ENCODE peak calls at places on chromosome 20, in five cellular contexts. One of them, this sample, is unnamed. For H3K36me3, the result is how much of the 10 kb centered on the place peaks cover.

GRCh38 chr20:20782747-20783146 is 70.3 kb upstream of the RALGAPA2 start:
- DNase-seq in hepatocyte: no peak
- DNase-seq in kidney epithelial cell: no peak
- DNase-seq in H1: no peak
- DNase-seq in endodermal cell: no peak
- DNase-seq in this sample: no peak

GRCh38 chr20:478010-478948 is 15.9 kb upstream of the TBC1D20 start:
- DNase-seq in kidney epithelial cell: no peak
- DNase-seq in hepatocyte: no peak
- DNase-seq in endodermal cell: no peak
- DNase-seq in H1: no peak
- DNase-seq in this sample: no peak

GRCh38 chr20:63737690-63737939 is 1.2 kb downstream of the LIME1 start:
- DNase-seq in endodermal cell: no peak
- DNase-seq in H1: peak
- DNase-seq in hepatocyte: no peak
- DNase-seq in kidney epithelial cell: no peak
- DNase-seq in this sample: no peak

GRCh38 chr20:57468523-57469417 is 56.2 kb downstream of the CTCFL start:
- DNase-seq in hepatocyte: no peak
- DNase-seq in H1: no peak
- DNase-seq in endodermal cell: no peak
- DNase-seq in kidney epithelial cell: no peak
- DNase-seq in this sample: no peak

GRCh38 chr20:51767018-51767866 is 948 bp downstream of the ATP9A start:
- DNase-seq in endodermal cell: peak
- DNase-seq in H1: peak
- DNase-seq in hepatocyte: peak
- DNase-seq in kidney epithelial cell: peak
- DNase-seq in this sample: peak

GRCh38 chr20:36091561-36092423 is 62.7 kb upstream of the EPB41L1 start:
- DNase-seq in hepatocyte: no peak
- DNase-seq in endodermal cell: peak
- DNase-seq in H1: peak
- DNase-seq in kidney epithelial cell: no peak
- DNase-seq in this sample: no peak

GRCh38 chr20:45343445-45343866 is 4.8 kb downstream of the SDC4 start:
- DNase-seq in endodermal cell: peak
- DNase-seq in H1: peak
- DNase-seq in hepatocyte: peak
- DNase-seq in kidney epithelial cell: no peak
- DNase-seq in this sample: no peak

GRCh38 chr20:44264287-44264686 is 17.2 kb downstream of the GDAP1L1 start:
- DNase-seq in H1: no peak
- DNase-seq in hepatocyte: peak
- DNase-seq in kidney epithelial cell: no peak
- DNase-seq in endodermal cell: peak
- DNase-seq in this sample: no peak

GRCh38 chr20:44342240-44342639 is 5.4 kb downstream of the R3HDML start:
- DNase-seq in endodermal cell: no peak
- DNase-seq in kidney epithelial cell: no peak
- DNase-seq in H1: no peak
- DNase-seq in hepatocyte: no peak
- DNase-seq in this sample: no peak

GRCh38 chr20:58102744-58103516 is 125.5 kb downstream of the ANKRD60 start:
- DNase-seq in endodermal cell: no peak
- DNase-seq in hepatocyte: no peak
- DNase-seq in H1: no peak
- DNase-seq in kidney epithelial cell: no peak
- DNase-seq in this sample: no peak

GRCh38 chr20:47801759-47802158 is 16.5 kb upstream of the SULF2 start:
- DNase-seq in hepatocyte: no peak
- DNase-seq in H1: no peak
- DNase-seq in kidney epithelial cell: no peak
- DNase-seq in endodermal cell: no peak
- DNase-seq in this sample: no peak

GRCh38 chr20:48147326-48147725 is 362.0 kb upstream of the SULF2 start:
- DNase-seq in hepatocyte: no peak
- DNase-seq in H1: no peak
- DNase-seq in kidney epithelial cell: no peak
- DNase-seq in endodermal cell: no peak
- DNase-seq in this sample: no peak

GRCh38 chr20:8388146-8388545 is 256.1 kb downstream of the PLCB1 start:
- DNase-seq in H1: no peak
- DNase-seq in kidney epithelial cell: no peak
- DNase-seq in endodermal cell: no peak
- DNase-seq in hepatocyte: no peak
- DNase-seq in this sample: no peak

GRCh38 chr20:22475662-22476061 is 108.7 kb downstream of the FOXA2 start:
- DNase-seq in endodermal cell: no peak
- DNase-seq in H1: no peak
- DNase-seq in hepatocyte: no peak
- DNase-seq in kidney epithelial cell: no peak
- DNase-seq in this sample: peak

GRCh38 chr20:853406-853996 is 20.0 kb downstream of the FAM110A start:
- DNase-seq in endodermal cell: no peak
- DNase-seq in kidney epithelial cell: no peak
- DNase-seq in hepatocyte: no peak
- DNase-seq in H1: no peak
- DNase-seq in this sample: no peak

GRCh38 chr20:2387180-2387577 is 6.5 kb downstream of the TGM6 start:
- DNase-seq in kidney epithelial cell: no peak
- DNase-seq in H1: peak
- DNase-seq in hepatocyte: peak
- DNase-seq in endodermal cell: peak
- DNase-seq in this sample: peak

GRCh38 chr20:20894753-20895152 is 182.3 kb upstream of the RALGAPA2 start:
- DNase-seq in endodermal cell: no peak
- DNase-seq in H1: no peak
- DNase-seq in kidney epithelial cell: no peak
- DNase-seq in hepatocyte: no peak
- DNase-seq in this sample: no peak

GRCh38 chr20:37385176-37385575 is 39.2 kb downstream of the SRC start:
- DNase-seq in kidney epithelial cell: no peak
- DNase-seq in hepatocyte: peak
- DNase-seq in endodermal cell: peak
- DNase-seq in H1: no peak
- DNase-seq in this sample: no peak

DNA sequence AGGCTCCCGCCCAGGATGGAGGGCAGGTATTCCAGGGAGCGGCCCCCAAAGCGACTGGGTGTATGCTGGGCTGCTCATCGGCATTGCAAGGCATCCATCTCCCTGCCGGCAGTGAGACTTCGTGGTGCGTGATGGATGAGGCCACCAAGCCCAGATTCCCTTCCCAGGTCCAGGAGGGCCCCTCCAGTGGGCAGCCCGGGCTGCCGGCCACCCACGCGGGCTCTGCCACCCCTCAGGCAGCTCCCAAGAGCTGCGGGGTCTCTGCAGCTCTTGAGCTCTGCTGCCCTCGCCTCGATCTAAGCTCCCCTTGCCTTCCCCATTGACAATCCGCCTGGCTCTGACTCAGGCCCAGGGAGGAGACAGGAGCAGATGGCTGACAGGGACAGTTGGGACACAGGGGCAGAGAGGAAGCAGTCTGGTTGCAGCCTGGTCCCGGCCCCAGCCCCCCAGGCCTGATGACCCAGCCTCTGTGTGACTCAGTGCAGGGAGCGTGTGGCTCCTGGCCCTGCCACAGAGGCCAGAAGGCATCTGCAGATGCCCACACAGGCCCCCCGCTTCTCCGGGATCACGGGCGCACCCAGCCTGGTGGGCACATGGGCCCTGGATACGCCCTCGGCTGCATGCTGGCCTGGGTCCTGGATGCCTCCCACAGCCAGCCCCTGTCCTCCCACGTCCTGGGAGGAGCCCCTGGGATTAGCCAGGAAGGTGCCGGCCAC is 33.0 kb downstream of the SLCO4A1 start:
- DNase-seq in hepatocyte: no peak
- DNase-seq in endodermal cell: no peak
- DNase-seq in H1: no peak
- DNase-seq in kidney epithelial cell: no peak
- DNase-seq in this sample: no peak
- H3K36me3 ChIP-seq in hepatocyte: under half
- H3K36me3 ChIP-seq in endodermal cell: under half
- H3K36me3 ChIP-seq in H1: under half
- H3K36me3 ChIP-seq in kidney epithelial cell: under half
- H3K36me3 ChIP-seq in this sample: under half

DNA sequence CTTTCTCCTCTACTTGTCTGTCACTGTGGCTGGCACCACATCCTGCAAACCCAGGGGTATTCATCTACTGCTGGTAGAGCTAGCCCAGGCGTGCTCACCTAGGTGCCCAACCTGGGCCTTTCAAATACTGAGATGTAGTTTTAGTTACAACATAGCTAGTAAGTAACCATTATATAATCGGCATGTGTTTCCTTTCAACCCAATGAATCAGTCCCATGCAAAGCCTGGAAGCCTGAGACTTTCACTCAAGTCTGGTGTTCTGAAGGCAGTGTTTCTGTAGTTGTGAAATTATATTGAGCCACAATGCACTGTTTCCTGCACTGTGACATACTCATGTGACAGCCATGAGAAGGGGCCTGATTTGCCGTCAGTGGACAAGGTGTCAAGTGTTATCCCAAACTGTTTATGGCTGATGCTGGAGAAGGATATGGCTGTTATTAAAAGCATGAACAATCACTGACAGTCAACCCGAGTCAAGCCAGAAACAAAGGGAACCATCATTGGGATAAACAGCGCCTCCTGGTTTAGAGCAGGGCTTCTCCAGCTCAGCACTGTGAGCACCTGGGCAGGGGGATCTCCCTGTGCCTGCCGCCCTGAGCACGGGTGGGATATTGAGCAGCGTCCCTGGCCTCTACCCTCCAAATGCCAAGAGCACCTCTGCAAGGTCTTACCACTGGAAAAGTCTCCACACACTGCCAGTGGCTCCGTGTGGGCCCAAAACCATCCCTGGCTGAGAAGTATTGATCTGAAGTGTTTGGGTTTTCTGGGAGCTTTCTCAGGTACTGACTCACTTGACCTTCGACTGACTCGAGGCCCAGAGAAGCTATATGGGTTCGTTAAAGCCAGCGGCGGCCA is 1.6 kb downstream of the PSMA7 start:
- DNase-seq in H1: no peak
- DNase-seq in kidney epithelial cell: no peak
- DNase-seq in hepatocyte: peak
- DNase-seq in endodermal cell: peak
- DNase-seq in this sample: peak
- TF ChIP-seq CTCF in H1: peak
- TF ChIP-seq CTCF in kidney epithelial cell: peak
- TF ChIP-seq CTCF in hepatocyte: peak
- TF ChIP-seq CTCF in endodermal cell: peak
- TF ChIP-seq CTCF in this sample: peak

GRCh38 chr20:38551056-38551626 is 29.9 kb upstream of the ADIG start:
- DNase-seq in kidney epithelial cell: no peak
- DNase-seq in hepatocyte: no peak
- DNase-seq in endodermal cell: no peak
- DNase-seq in H1: no peak
- DNase-seq in this sample: no peak

GRCh38 chr20:38550274-38550673 is 30.7 kb upstream of the ADIG start:
- DNase-seq in endodermal cell: no peak
- DNase-seq in hepatocyte: no peak
- DNase-seq in H1: no peak
- DNase-seq in kidney epithelial cell: no peak
- DNase-seq in this sample: peak

GRCh38 chr20:38548356-38549083 is 32.5 kb upstream of the ADIG start:
- DNase-seq in endodermal cell: no peak
- DNase-seq in kidney epithelial cell: no peak
- DNase-seq in H1: no peak
- DNase-seq in hepatocyte: no peak
- DNase-seq in this sample: no peak

GRCh38 chr20:38545771-38546170 is 35.2 kb upstream of the ADIG start:
- DNase-seq in H1: no peak
- DNase-seq in hepatocyte: no peak
- DNase-seq in kidney epithelial cell: no peak
- DNase-seq in endodermal cell: no peak
- DNase-seq in this sample: no peak

DNA sequence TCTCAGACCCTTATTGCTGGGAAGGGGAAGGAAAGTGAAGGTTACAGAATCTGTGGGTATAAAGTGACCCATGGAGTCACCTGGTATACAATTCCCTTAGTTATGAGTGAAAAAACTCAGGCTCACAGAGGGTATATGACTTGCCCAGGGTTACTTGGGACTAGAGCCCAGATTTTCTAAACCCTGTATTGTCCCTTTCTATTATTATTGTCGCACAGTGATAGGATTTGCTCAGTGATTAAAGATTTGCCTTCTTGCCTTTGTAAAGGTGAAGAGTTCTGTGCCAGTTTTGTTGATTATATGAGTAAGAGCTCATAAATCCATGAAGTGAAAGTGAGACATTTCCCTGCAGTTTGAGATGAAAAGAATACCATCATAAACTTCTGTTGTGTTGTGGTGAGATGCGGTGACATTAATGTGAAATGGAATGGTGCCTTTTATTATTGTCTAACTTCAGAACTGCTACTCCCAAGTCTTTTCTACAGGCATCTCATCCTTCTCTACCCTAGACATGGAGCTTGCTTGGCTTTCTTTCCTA is 33.6 kb upstream of the ADIG start:
- DNase-seq in H1: no peak
- DNase-seq in kidney epithelial cell: no peak
- DNase-seq in hepatocyte: no peak
- DNase-seq in endodermal cell: no peak
- DNase-seq in this sample: no peak
- H3K36me3 ChIP-seq in H1: half or more
- H3K36me3 ChIP-seq in kidney epithelial cell: under half
- H3K36me3 ChIP-seq in hepatocyte: under half
- H3K36me3 ChIP-seq in endodermal cell: half or more
- H3K36me3 ChIP-seq in this sample: under half

GRCh38 chr20:50598074-50598473 is 87.9 kb downstream of the PTPN1 start:
- DNase-seq in hepatocyte: no peak
- DNase-seq in H1: no peak
- DNase-seq in kidney epithelial cell: no peak
- DNase-seq in endodermal cell: no peak
- DNase-seq in this sample: no peak
- TF ChIP-seq CTCF in hepatocyte: no peak
- TF ChIP-seq CTCF in H1: no peak
- TF ChIP-seq CTCF in kidney epithelial cell: no peak
- TF ChIP-seq CTCF in endodermal cell: no peak
- TF ChIP-seq CTCF in this sample: no peak

DNA sequence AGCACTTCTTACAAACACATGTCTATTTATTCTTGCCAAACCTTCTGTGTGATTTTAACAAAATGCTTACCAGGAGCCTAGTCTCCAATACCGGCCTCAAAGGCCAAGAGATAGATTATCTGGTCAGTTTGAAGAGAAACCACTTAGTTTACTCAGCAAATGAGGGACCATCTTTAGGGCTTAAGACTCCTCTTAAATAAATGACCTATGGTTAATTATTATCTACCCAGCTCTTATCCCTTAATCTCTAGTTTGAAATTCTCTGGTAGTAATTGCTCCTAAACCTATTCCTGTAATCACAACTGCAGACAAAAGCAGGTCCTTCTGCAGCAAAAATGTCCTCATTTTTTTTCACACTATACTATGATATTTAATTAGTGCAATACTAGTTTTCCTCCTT is 301.8 kb downstream of the KIF16B start:
- DNase-seq in kidney epithelial cell: no peak
- DNase-seq in hepatocyte: no peak
- DNase-seq in H1: no peak
- DNase-seq in endodermal cell: no peak
- DNase-seq in this sample: no peak
- H3K36me3 ChIP-seq in kidney epithelial cell: under half
- H3K36me3 ChIP-seq in hepatocyte: under half
- H3K36me3 ChIP-seq in H1: under half
- H3K36me3 ChIP-seq in endodermal cell: under half
- H3K36me3 ChIP-seq in this sample: under half

GRCh38 chr20:49614338-49615050 is 46.6 kb upstream of the PTGIS start:
- DNase-seq in hepatocyte: no peak
- DNase-seq in kidney epithelial cell: no peak
- DNase-seq in H1: no peak
- DNase-seq in endodermal cell: no peak
- DNase-seq in this sample: no peak
- TF ChIP-seq CTCF in hepatocyte: no peak
- TF ChIP-seq CTCF in kidney epithelial cell: no peak
- TF ChIP-seq CTCF in H1: no peak
- TF ChIP-seq CTCF in endodermal cell: no peak
- TF ChIP-seq CTCF in this sample: no peak

This sample was measured in MM.1S.